ENCODE peak calls at places on chromosomes 4 and X, in nine cellular contexts. J is effector CD4-positive, alpha-beta T cell; G is RPMI7951; E is T-helper 2 cell; P is AML-193; A is tibial artery; B is A549; K is naive thymus-derived CD8-positive, alpha-beta T cell; O is KG1. X is an unnamed sample.

GRCh38 chr4:79078339-79078738 is 139.1 kb upstream of the PAQR3 start:
- DNase-seq in E (no peak), P (no peak), J (no peak), A (peak), K (no peak), B (no peak), G (no peak), O (no peak), X (no peak)

GRCh38 chr4:156896536-156896935 is 75.1 kb downstream of the PDGFC start:
- DNase-seq in J (no peak), G (peak), B (no peak), A (no peak), K (no peak), P (no peak), E (no peak), O (no peak), X (no peak)

GRCh38 chrX:156008915-156009314 is 11.4 kb downstream of the IL9R start:
- DNase-seq in E (no peak), P (no peak), K (no peak), B (peak), G (no peak), O (no peak), J (no peak), A (no peak), X (no peak)

GRCh38 chrX:107979534-107979933 is 2.6 kb downstream of the TEX13B start:
- DNase-seq in G (no peak), J (no peak), A (no peak), E (no peak), B (no peak), P (no peak), O (no peak), K (no peak), X (no peak)

GRCh38 chrX:12309733-12310054 is 171.4 kb downstream of the FRMPD4 start:
- DNase-seq in J (no peak), B (peak), G (no peak), P (no peak), E (no peak), O (no peak), A (no peak), K (no peak), X (no peak)

GRCh38 chr4:13476915-13477314 is 7.2 kb downstream of the RAB28 start:
- DNase-seq in A (no peak), E (no peak), K (no peak), G (peak), P (no peak), B (no peak), O (peak), J (no peak), X (no peak)

GRCh38 chr4:128468485-128468989 is 180.9 kb upstream of the PGRMC2 start:
- DNase-seq in J (no peak), A (peak), P (no peak), E (no peak), O (no peak), G (peak), B (peak), K (no peak), X (peak)

GRCh38 chr4:163815776-163816175 is 321.3 kb downstream of the TMA16 start:
- DNase-seq in B (no peak), J (no peak), E (no peak), G (no peak), K (no peak), P (no peak), O (no peak), A (no peak), X (no peak)

GRCh38 chrX:133880032-133880443 is 105.4 kb downstream of the GPC3 start:
- DNase-seq in E (no peak), O (no peak), A (no peak), P (no peak), B (no peak), J (no peak), G (no peak), K (no peak), X (no peak)

GRCh38 chrX:153598541-153599191 is at the start of gene CCNQ:
- DNase-seq in G (peak), J (no peak), B (peak), E (no peak), K (no peak), O (no peak), A (no peak), P (peak), X (no peak)

GRCh38 chr4:1309261-1310010 is 19.7 kb downstream of the MAEA start:
- DNase-seq in P (no peak), G (peak), A (peak), E (peak), O (no peak), K (peak), J (peak), B (no peak), X (no peak)

GRCh38 chrX:54570332-54570731 is 40.3 kb downstream of the GNL3L start:
- DNase-seq in A (no peak), K (no peak), O (no peak), J (no peak), B (no peak), G (no peak), E (no peak), P (no peak), X (no peak)

GRCh38 chrX:11591712-11592351 is 73.9 kb downstream of the ARHGAP6 start:
- DNase-seq in B (no peak), J (no peak), P (no peak), E (no peak), A (no peak), K (no peak), O (no peak), G (no peak), X (no peak)

GRCh38 chr4:136713140-136713539 is 819.2 kb downstream of the PCDH18 start:
- DNase-seq in G (no peak), B (no peak), P (no peak), K (no peak), A (no peak), E (no peak), O (no peak), J (no peak), X (no peak)

GRCh38 chrX:48616575-48616974 is 19.3 kb downstream of the WDR13 start:
- DNase-seq in J (no peak), G (no peak), P (no peak), K (no peak), O (no peak), B (no peak), A (no peak), E (no peak), X (no peak)